ENCODE peak calls at places on chromosomes 5 and 9, in eight cellular contexts. One of them, this sample, is unnamed.

GRCh38 chr9:76756273-76756650 is 8.0 kb upstream of the PCA3 start:
- DNase-seq in RPMI8226: peak; percentile 11
- DNase-seq in H4: peak; percentile 34
- DNase-seq in astrocyte of the hippocampus: peak; percentile 32
- DNase-seq in IMR-90: peak; percentile 41
- DNase-seq in stimulated activated CD8-positive, alpha-beta memory T cell treated with anti-CD3 and anti-CD28 coated beads, Interleukin-15, amount 100 ng/mL, for 1 hour: no peak
- DNase-seq in WERI-Rb-1: peak; percentile 49
- DNase-seq in Kasumi-1: peak; percentile 55
- DNase-seq in this sample: peak; percentile 89

GRCh38 chr5:111603446-111603827 is 91.1 kb upstream of the STARD4 start:
- DNase-seq in H4: no peak
- DNase-seq in astrocyte of the hippocampus: peak; percentile 30
- DNase-seq in stimulated activated CD8-positive, alpha-beta memory T cell treated with anti-CD3 and anti-CD28 coated beads, Interleukin-15, amount 100 ng/mL, for 1 hour: no peak
- DNase-seq in WERI-Rb-1: no peak
- DNase-seq in IMR-90: peak; percentile 43
- DNase-seq in RPMI8226: no peak
- DNase-seq in Kasumi-1: no peak
- DNase-seq in this sample: no peak

GRCh38 chr5:160197341-160198147 is 31.8 kb upstream of the FABP6 start:
- DNase-seq in WERI-Rb-1: no peak
- DNase-seq in H4: no peak
- DNase-seq in RPMI8226: no peak
- DNase-seq in IMR-90: peak; percentile 44
- DNase-seq in Kasumi-1: peak; percentile 97
- DNase-seq in astrocyte of the hippocampus: no peak
- DNase-seq in stimulated activated CD8-positive, alpha-beta memory T cell treated with anti-CD3 and anti-CD28 coated beads, Interleukin-15, amount 100 ng/mL, for 1 hour: no peak
- DNase-seq in this sample: peak; percentile 86

GRCh38 chr5:77015938-77016569 is 14.2 kb upstream of the AGGF1 start:
- DNase-seq in IMR-90: peak; percentile 69
- DNase-seq in astrocyte of the hippocampus: peak; percentile 82
- DNase-seq in WERI-Rb-1: no peak
- DNase-seq in stimulated activated CD8-positive, alpha-beta memory T cell treated with anti-CD3 and anti-CD28 coated beads, Interleukin-15, amount 100 ng/mL, for 1 hour: no peak
- DNase-seq in H4: peak; percentile 50
- DNase-seq in Kasumi-1: peak; percentile 83
- DNase-seq in RPMI8226: peak; percentile 66
- DNase-seq in this sample: no peak

GRCh38 chr9:37392272-37392671 is 30.2 kb upstream of the GRHPR start:
- DNase-seq in RPMI8226: no peak
- DNase-seq in stimulated activated CD8-positive, alpha-beta memory T cell treated with anti-CD3 and anti-CD28 coated beads, Interleukin-15, amount 100 ng/mL, for 1 hour: no peak
- DNase-seq in Kasumi-1: no peak
- DNase-seq in IMR-90: no peak
- DNase-seq in astrocyte of the hippocampus: no peak
- DNase-seq in H4: no peak
- DNase-seq in WERI-Rb-1: no peak
- DNase-seq in this sample: peak; percentile 35

GRCh38 chr5:148416921-148417320 is 33.2 kb downstream of the FBXO38 start:
- DNase-seq in RPMI8226: no peak
- DNase-seq in H4: no peak
- DNase-seq in astrocyte of the hippocampus: peak; percentile 71
- DNase-seq in Kasumi-1: no peak
- DNase-seq in IMR-90: no peak
- DNase-seq in WERI-Rb-1: no peak
- DNase-seq in stimulated activated CD8-positive, alpha-beta memory T cell treated with anti-CD3 and anti-CD28 coated beads, Interleukin-15, amount 100 ng/mL, for 1 hour: no peak
- DNase-seq in this sample: peak; percentile 5

GRCh38 chr9:127131871-127132270 is 9.4 kb upstream of the ANGPTL2 start:
- DNase-seq in Kasumi-1: no peak
- DNase-seq in stimulated activated CD8-positive, alpha-beta memory T cell treated with anti-CD3 and anti-CD28 coated beads, Interleukin-15, amount 100 ng/mL, for 1 hour: no peak
- DNase-seq in astrocyte of the hippocampus: peak; percentile 73
- DNase-seq in RPMI8226: no peak
- DNase-seq in WERI-Rb-1: no peak
- DNase-seq in IMR-90: peak; percentile 80
- DNase-seq in H4: peak; percentile 69
- DNase-seq in this sample: no peak

GRCh38 chr9:28073278-28073677 is 500.0 kb upstream of the C9orf72 start:
- DNase-seq in RPMI8226: peak; percentile 45
- DNase-seq in WERI-Rb-1: peak; percentile 48
- DNase-seq in stimulated activated CD8-positive, alpha-beta memory T cell treated with anti-CD3 and anti-CD28 coated beads, Interleukin-15, amount 100 ng/mL, for 1 hour: no peak
- DNase-seq in H4: peak; percentile 19
- DNase-seq in Kasumi-1: peak; percentile 24
- DNase-seq in astrocyte of the hippocampus: peak; percentile 75
- DNase-seq in IMR-90: peak; percentile 36
- DNase-seq in this sample: peak; percentile 69

GRCh38 chr5:30871191-30871590 is 322.3 kb upstream of the CDH6 start:
- DNase-seq in astrocyte of the hippocampus: no peak
- DNase-seq in RPMI8226: no peak
- DNase-seq in H4: no peak
- DNase-seq in WERI-Rb-1: no peak
- DNase-seq in Kasumi-1: no peak
- DNase-seq in stimulated activated CD8-positive, alpha-beta memory T cell treated with anti-CD3 and anti-CD28 coated beads, Interleukin-15, amount 100 ng/mL, for 1 hour: no peak
- DNase-seq in IMR-90: no peak
- DNase-seq in this sample: no peak

GRCh38 chr9:120928720-120929389 is 2.3 kb upstream of the TRAF1 start:
- DNase-seq in RPMI8226: peak; percentile 85
- DNase-seq in H4: no peak
- DNase-seq in Kasumi-1: peak; percentile 13
- DNase-seq in WERI-Rb-1: no peak
- DNase-seq in stimulated activated CD8-positive, alpha-beta memory T cell treated with anti-CD3 and anti-CD28 coated beads, Interleukin-15, amount 100 ng/mL, for 1 hour: no peak
- DNase-seq in IMR-90: no peak
- DNase-seq in astrocyte of the hippocampus: peak; percentile 77
- DNase-seq in this sample: peak; percentile 75

GRCh38 chr5:171492781-171493180 is 73.3 kb downstream of the FGF18 start:
- DNase-seq in IMR-90: no peak
- DNase-seq in stimulated activated CD8-positive, alpha-beta memory T cell treated with anti-CD3 and anti-CD28 coated beads, Interleukin-15, amount 100 ng/mL, for 1 hour: no peak
- DNase-seq in RPMI8226: no peak
- DNase-seq in H4: no peak
- DNase-seq in Kasumi-1: no peak
- DNase-seq in WERI-Rb-1: no peak
- DNase-seq in astrocyte of the hippocampus: no peak
- DNase-seq in this sample: peak; percentile 81

GRCh38 chr5:14406554-14406849 is 175.1 kb upstream of the OTULINL start:
- DNase-seq in stimulated activated CD8-positive, alpha-beta memory T cell treated with anti-CD3 and anti-CD28 coated beads, Interleukin-15, amount 100 ng/mL, for 1 hour: no peak
- DNase-seq in IMR-90: peak; percentile 97
- DNase-seq in WERI-Rb-1: no peak
- DNase-seq in H4: peak; percentile 59
- DNase-seq in RPMI8226: no peak
- DNase-seq in Kasumi-1: no peak
- DNase-seq in astrocyte of the hippocampus: peak; percentile 96
- DNase-seq in this sample: peak; percentile 55

GRCh38 chr9:8826281-8826680 is 1026.7 kb upstream of the DMAC1 start:
- DNase-seq in WERI-Rb-1: no peak
- DNase-seq in RPMI8226: no peak
- DNase-seq in H4: peak; percentile 4
- DNase-seq in astrocyte of the hippocampus: no peak
- DNase-seq in Kasumi-1: no peak
- DNase-seq in stimulated activated CD8-positive, alpha-beta memory T cell treated with anti-CD3 and anti-CD28 coated beads, Interleukin-15, amount 100 ng/mL, for 1 hour: no peak
- DNase-seq in IMR-90: no peak
- DNase-seq in this sample: no peak

GRCh38 chr5:129541648-129542251 is 81.7 kb downstream of the ADAMTS19 start:
- DNase-seq in Kasumi-1: peak; percentile 76
- DNase-seq in RPMI8226: peak; percentile 25
- DNase-seq in WERI-Rb-1: no peak
- DNase-seq in astrocyte of the hippocampus: no peak
- DNase-seq in IMR-90: peak; percentile 9
- DNase-seq in H4: peak; percentile 26
- DNase-seq in stimulated activated CD8-positive, alpha-beta memory T cell treated with anti-CD3 and anti-CD28 coated beads, Interleukin-15, amount 100 ng/mL, for 1 hour: no peak
- DNase-seq in this sample: no peak

GRCh38 chr5:68499952-68500351 is 284.4 kb downstream of the PIK3R1 start:
- DNase-seq in astrocyte of the hippocampus: no peak
- DNase-seq in RPMI8226: no peak
- DNase-seq in WERI-Rb-1: no peak
- DNase-seq in IMR-90: peak; percentile 81
- DNase-seq in Kasumi-1: no peak
- DNase-seq in H4: no peak
- DNase-seq in stimulated activated CD8-positive, alpha-beta memory T cell treated with anti-CD3 and anti-CD28 coated beads, Interleukin-15, amount 100 ng/mL, for 1 hour: no peak
- DNase-seq in this sample: no peak

GRCh38 chr5:170986598-170986997 is 124.8 kb downstream of the RANBP17 start:
- DNase-seq in IMR-90: peak; percentile 42
- DNase-seq in H4: no peak
- DNase-seq in WERI-Rb-1: no peak
- DNase-seq in astrocyte of the hippocampus: no peak
- DNase-seq in Kasumi-1: peak; percentile 33
- DNase-seq in RPMI8226: no peak
- DNase-seq in stimulated activated CD8-positive, alpha-beta memory T cell treated with anti-CD3 and anti-CD28 coated beads, Interleukin-15, amount 100 ng/mL, for 1 hour: no peak
- DNase-seq in this sample: peak; percentile 18

GRCh38 chr5:52805614-52806013 is 17.9 kb downstream of the ITGA1 start:
- DNase-seq in Kasumi-1: peak; percentile 11
- DNase-seq in astrocyte of the hippocampus: no peak
- DNase-seq in WERI-Rb-1: no peak
- DNase-seq in RPMI8226: no peak
- DNase-seq in stimulated activated CD8-positive, alpha-beta memory T cell treated with anti-CD3 and anti-CD28 coated beads, Interleukin-15, amount 100 ng/mL, for 1 hour: no peak
- DNase-seq in H4: no peak
- DNase-seq in IMR-90: no peak
- DNase-seq in this sample: no peak

GRCh38 chr5:133241179-133241728 is 189.4 kb downstream of the HSPA4 start:
- DNase-seq in H4: no peak
- DNase-seq in WERI-Rb-1: no peak
- DNase-seq in astrocyte of the hippocampus: no peak
- DNase-seq in RPMI8226: no peak
- DNase-seq in IMR-90: no peak
- DNase-seq in stimulated activated CD8-positive, alpha-beta memory T cell treated with anti-CD3 and anti-CD28 coated beads, Interleukin-15, amount 100 ng/mL, for 1 hour: no peak
- DNase-seq in Kasumi-1: peak; percentile 7
- DNase-seq in this sample: no peak

GRCh38 chr9:36092509-36093215 is 43.9 kb upstream of the GLIPR2 start:
- DNase-seq in Kasumi-1: no peak
- DNase-seq in IMR-90: no peak
- DNase-seq in stimulated activated CD8-positive, alpha-beta memory T cell treated with anti-CD3 and anti-CD28 coated beads, Interleukin-15, amount 100 ng/mL, for 1 hour: no peak
- DNase-seq in astrocyte of the hippocampus: no peak
- DNase-seq in H4: no peak
- DNase-seq in WERI-Rb-1: no peak
- DNase-seq in RPMI8226: peak; percentile 57
- DNase-seq in this sample: no peak

GRCh38 chr9:133477992-133478850 is 678 bp downstream of the SLC2A6 start:
- DNase-seq in H4: no peak
- DNase-seq in RPMI8226: peak; percentile 84
- DNase-seq in Kasumi-1: peak; percentile 13
- DNase-seq in stimulated activated CD8-positive, alpha-beta memory T cell treated with anti-CD3 and anti-CD28 coated beads, Interleukin-15, amount 100 ng/mL, for 1 hour: no peak
- DNase-seq in WERI-Rb-1: peak; percentile 39
- DNase-seq in astrocyte of the hippocampus: peak; percentile 63
- DNase-seq in IMR-90: peak; percentile 17
- DNase-seq in this sample: peak; percentile 82

GRCh38 chr9:129617167-129617566 is 3.7 kb downstream of the C9orf50 start:
- DNase-seq in astrocyte of the hippocampus: peak; percentile 70
- DNase-seq in IMR-90: peak; percentile 86
- DNase-seq in H4: peak; percentile 44
- DNase-seq in WERI-Rb-1: peak; percentile 75
- DNase-seq in stimulated activated CD8-positive, alpha-beta memory T cell treated with anti-CD3 and anti-CD28 coated beads, Interleukin-15, amount 100 ng/mL, for 1 hour: no peak
- DNase-seq in RPMI8226: peak; percentile 62
- DNase-seq in Kasumi-1: peak; percentile 18
- DNase-seq in this sample: peak; percentile 67

GRCh38 chr9:133127340-133127981 is 6.4 kb upstream of the RALGDS start:
- DNase-seq in astrocyte of the hippocampus: no peak
- DNase-seq in WERI-Rb-1: no peak
- DNase-seq in IMR-90: no peak
- DNase-seq in stimulated activated CD8-positive, alpha-beta memory T cell treated with anti-CD3 and anti-CD28 coated beads, Interleukin-15, amount 100 ng/mL, for 1 hour: no peak
- DNase-seq in Kasumi-1: no peak
- DNase-seq in RPMI8226: no peak
- DNase-seq in H4: no peak
- DNase-seq in this sample: no peak

GRCh38 chr9:75993434-75993833 is 103.0 kb downstream of the PCSK5 start:
- DNase-seq in RPMI8226: no peak
- DNase-seq in Kasumi-1: no peak
- DNase-seq in IMR-90: peak; percentile 41
- DNase-seq in astrocyte of the hippocampus: peak; percentile 51
- DNase-seq in H4: peak; percentile 17
- DNase-seq in stimulated activated CD8-positive, alpha-beta memory T cell treated with anti-CD3 and anti-CD28 coated beads, Interleukin-15, amount 100 ng/mL, for 1 hour: no peak
- DNase-seq in WERI-Rb-1: no peak
- DNase-seq in this sample: no peak

GRCh38 chr9:114446036-114446435 is 58.3 kb upstream of the AKNA start:
- DNase-seq in IMR-90: peak; percentile 37
- DNase-seq in RPMI8226: no peak
- DNase-seq in astrocyte of the hippocampus: peak; percentile 24
- DNase-seq in WERI-Rb-1: no peak
- DNase-seq in stimulated activated CD8-positive, alpha-beta memory T cell treated with anti-CD3 and anti-CD28 coated beads, Interleukin-15, amount 100 ng/mL, for 1 hour: no peak
- DNase-seq in H4: no peak
- DNase-seq in Kasumi-1: no peak
- DNase-seq in this sample: no peak

GRCh38 chr9:90141723-90142122 is 500.9 kb downstream of the DIRAS2 start:
- DNase-seq in RPMI8226: peak; percentile 15
- DNase-seq in astrocyte of the hippocampus: peak; percentile 9
- DNase-seq in stimulated activated CD8-positive, alpha-beta memory T cell treated with anti-CD3 and anti-CD28 coated beads, Interleukin-15, amount 100 ng/mL, for 1 hour: no peak
- DNase-seq in WERI-Rb-1: no peak
- DNase-seq in IMR-90: peak; percentile 29
- DNase-seq in Kasumi-1: peak; percentile 61
- DNase-seq in H4: peak; percentile 18
- DNase-seq in this sample: no peak

GRCh38 chr5:34410411-34411139 is 245.6 kb upstream of the RAI14 start:
- DNase-seq in Kasumi-1: no peak
- DNase-seq in IMR-90: no peak
- DNase-seq in WERI-Rb-1: no peak
- DNase-seq in RPMI8226: no peak
- DNase-seq in astrocyte of the hippocampus: peak; percentile 29
- DNase-seq in H4: no peak
- DNase-seq in stimulated activated CD8-positive, alpha-beta memory T cell treated with anti-CD3 and anti-CD28 coated beads, Interleukin-15, amount 100 ng/mL, for 1 hour: no peak
- DNase-seq in this sample: no peak

GRCh38 chr5:173180331-173180730 is 36.0 kb downstream of the BNIP1 start:
- DNase-seq in RPMI8226: no peak
- DNase-seq in IMR-90: no peak
- DNase-seq in WERI-Rb-1: no peak
- DNase-seq in Kasumi-1: no peak
- DNase-seq in astrocyte of the hippocampus: peak; percentile 20
- DNase-seq in H4: no peak
- DNase-seq in stimulated activated CD8-positive, alpha-beta memory T cell treated with anti-CD3 and anti-CD28 coated beads, Interleukin-15, amount 100 ng/mL, for 1 hour: no peak
- DNase-seq in this sample: no peak

GRCh38 chr9:105859428-105860091 is 165.2 kb downstream of the TMEM38B start:
- DNase-seq in WERI-Rb-1: no peak
- DNase-seq in Kasumi-1: no peak
- DNase-seq in H4: no peak
- DNase-seq in astrocyte of the hippocampus: no peak
- DNase-seq in RPMI8226: no peak
- DNase-seq in IMR-90: no peak
- DNase-seq in stimulated activated CD8-positive, alpha-beta memory T cell treated with anti-CD3 and anti-CD28 coated beads, Interleukin-15, amount 100 ng/mL, for 1 hour: no peak
- DNase-seq in this sample: no peak

GRCh38 chr9:110443146-110443877 is 105.6 kb upstream of the TXNDC8 start:
- DNase-seq in RPMI8226: no peak
- DNase-seq in astrocyte of the hippocampus: peak; percentile 10
- DNase-seq in Kasumi-1: no peak
- DNase-seq in H4: peak; percentile 21
- DNase-seq in stimulated activated CD8-positive, alpha-beta memory T cell treated with anti-CD3 and anti-CD28 coated beads, Interleukin-15, amount 100 ng/mL, for 1 hour: no peak
- DNase-seq in IMR-90: peak; percentile 84
- DNase-seq in WERI-Rb-1: no peak
- DNase-seq in this sample: no peak

GRCh38 chr9:38641985-38642864 is 21.8 kb upstream of the ANKRD18A start:
- DNase-seq in stimulated activated CD8-positive, alpha-beta memory T cell treated with anti-CD3 and anti-CD28 coated beads, Interleukin-15, amount 100 ng/mL, for 1 hour: no peak
- DNase-seq in IMR-90: peak; percentile 22
- DNase-seq in WERI-Rb-1: peak; percentile 51
- DNase-seq in Kasumi-1: peak; percentile 59
- DNase-seq in astrocyte of the hippocampus: peak; percentile 74
- DNase-seq in RPMI8226: peak; percentile 36
- DNase-seq in H4: peak; percentile 66
- DNase-seq in this sample: peak; percentile 24

GRCh38 chr5:89396262-89396975 is 513.4 kb upstream of the MEF2C start:
- DNase-seq in H4: peak; percentile 14
- DNase-seq in IMR-90: peak; percentile 9
- DNase-seq in Kasumi-1: peak; percentile 98
- DNase-seq in RPMI8226: peak; percentile 31
- DNase-seq in astrocyte of the hippocampus: peak; percentile 4
- DNase-seq in WERI-Rb-1: no peak
- DNase-seq in stimulated activated CD8-positive, alpha-beta memory T cell treated with anti-CD3 and anti-CD28 coated beads, Interleukin-15, amount 100 ng/mL, for 1 hour: no peak
- DNase-seq in this sample: no peak

GRCh38 chr5:137695651-137696428 is 40.0 kb downstream of the KLHL3 start:
- DNase-seq in Kasumi-1: peak; percentile 74
- DNase-seq in RPMI8226: no peak
- DNase-seq in H4: no peak
- DNase-seq in astrocyte of the hippocampus: no peak
- DNase-seq in stimulated activated CD8-positive, alpha-beta memory T cell treated with anti-CD3 and anti-CD28 coated beads, Interleukin-15, amount 100 ng/mL, for 1 hour: no peak
- DNase-seq in WERI-Rb-1: no peak
- DNase-seq in IMR-90: no peak
- DNase-seq in this sample: no peak

GRCh38 chr9:72864327-72864726 is 88.5 kb downstream of the ALDH1A1 start:
- DNase-seq in astrocyte of the hippocampus: no peak
- DNase-seq in RPMI8226: no peak
- DNase-seq in WERI-Rb-1: no peak
- DNase-seq in Kasumi-1: no peak
- DNase-seq in stimulated activated CD8-positive, alpha-beta memory T cell treated with anti-CD3 and anti-CD28 coated beads, Interleukin-15, amount 100 ng/mL, for 1 hour: no peak
- DNase-seq in H4: no peak
- DNase-seq in IMR-90: no peak
- DNase-seq in this sample: no peak

GRCh38 chr5:173916233-173916632 is 28.1 kb downstream of the CPEB4 start:
- DNase-seq in stimulated activated CD8-positive, alpha-beta memory T cell treated with anti-CD3 and anti-CD28 coated beads, Interleukin-15, amount 100 ng/mL, for 1 hour: no peak
- DNase-seq in IMR-90: no peak
- DNase-seq in WERI-Rb-1: no peak
- DNase-seq in RPMI8226: no peak
- DNase-seq in Kasumi-1: no peak
- DNase-seq in astrocyte of the hippocampus: no peak
- DNase-seq in H4: no peak
- DNase-seq in this sample: no peak